ENCODE peak calls at places on chromosomes 12 and 14, in five cellular contexts. One of them, this sample, is unnamed.

GRCh38 chr12:48973992-48974673 is 2.6 kb upstream of the WNT10B start:
- DNase-seq in neuronal stem cell: no peak
- DNase-seq in bronchial epithelial cell: no peak
- DNase-seq in heart right ventricle: peak
- DNase-seq in body of pancreas: peak
- DNase-seq in this sample: no peak

GRCh38 chr14:52025310-52025709 is 36.0 kb downstream of the RTRAF start:
- DNase-seq in neuronal stem cell: no peak
- DNase-seq in bronchial epithelial cell: peak
- DNase-seq in heart right ventricle: no peak
- DNase-seq in body of pancreas: no peak
- DNase-seq in this sample: no peak

GRCh38 chr12:68641138-68641537 is 30.4 kb downstream of the RAP1B start:
- DNase-seq in neuronal stem cell: no peak
- DNase-seq in bronchial epithelial cell: no peak
- DNase-seq in heart right ventricle: no peak
- DNase-seq in body of pancreas: no peak
- DNase-seq in this sample: no peak

GRCh38 chr14:39266589-39266870 is 32.8 kb downstream of the MIA2 start:
- DNase-seq in neuronal stem cell: no peak
- DNase-seq in bronchial epithelial cell: no peak
- DNase-seq in heart right ventricle: peak
- DNase-seq in body of pancreas: peak
- DNase-seq in this sample: peak

GRCh38 chr12:109389146-109389545 is 41.4 kb downstream of the MYO1H start:
- DNase-seq in neuronal stem cell: no peak
- DNase-seq in bronchial epithelial cell: no peak
- DNase-seq in heart right ventricle: no peak
- DNase-seq in body of pancreas: no peak
- DNase-seq in this sample: no peak

GRCh38 chr12:34396861-34397590 is 374.7 kb downstream of the ALG10 start:
- DNase-seq in neuronal stem cell: no peak
- DNase-seq in bronchial epithelial cell: no peak
- DNase-seq in heart right ventricle: peak
- DNase-seq in body of pancreas: peak
- DNase-seq in this sample: no peak

GRCh38 chr12:89320735-89321134 is 31.6 kb downstream of the DUSP6 start:
- DNase-seq in neuronal stem cell: no peak
- DNase-seq in bronchial epithelial cell: no peak
- DNase-seq in heart right ventricle: no peak
- DNase-seq in body of pancreas: no peak
- DNase-seq in this sample: no peak

GRCh38 chr12:116160196-116160595 is 117.3 kb downstream of the MED13L start:
- DNase-seq in neuronal stem cell: no peak
- DNase-seq in bronchial epithelial cell: peak
- DNase-seq in heart right ventricle: no peak
- DNase-seq in body of pancreas: no peak
- DNase-seq in this sample: no peak

GRCh38 chr14:52663850-52664249 is 31.5 kb downstream of the ERO1A start:
- DNase-seq in neuronal stem cell: peak
- DNase-seq in bronchial epithelial cell: no peak
- DNase-seq in heart right ventricle: no peak
- DNase-seq in body of pancreas: no peak
- DNase-seq in this sample: no peak

GRCh38 chr14:104393199-104393897 is 186.2 kb upstream of the C14orf180 start:
- DNase-seq in neuronal stem cell: no peak
- DNase-seq in bronchial epithelial cell: no peak
- DNase-seq in heart right ventricle: peak
- DNase-seq in body of pancreas: no peak
- DNase-seq in this sample: no peak

GRCh38 chr14:101193845-101194355 is 290.4 kb upstream of the RTL1 start:
- DNase-seq in neuronal stem cell: no peak
- DNase-seq in bronchial epithelial cell: no peak
- DNase-seq in heart right ventricle: no peak
- DNase-seq in body of pancreas: no peak
- DNase-seq in this sample: no peak

GRCh38 chr14:90758959-90759358 is 57.3 kb downstream of the TTC7B start:
- DNase-seq in neuronal stem cell: no peak
- DNase-seq in bronchial epithelial cell: no peak
- DNase-seq in heart right ventricle: peak
- DNase-seq in body of pancreas: peak
- DNase-seq in this sample: no peak

GRCh38 chr12:78759387-78759786 is 105.2 kb upstream of the SYT1 start:
- DNase-seq in neuronal stem cell: no peak
- DNase-seq in bronchial epithelial cell: peak
- DNase-seq in heart right ventricle: no peak
- DNase-seq in body of pancreas: no peak
- DNase-seq in this sample: no peak

GRCh38 chr12:13536219-13536910 is 339.8 kb downstream of the EMP1 start:
- DNase-seq in neuronal stem cell: no peak
- DNase-seq in bronchial epithelial cell: no peak
- DNase-seq in heart right ventricle: no peak
- DNase-seq in body of pancreas: no peak
- DNase-seq in this sample: no peak

GRCh38 chr12:93991882-93992415 is 156.4 kb upstream of the PLXNC1 start:
- DNase-seq in neuronal stem cell: no peak
- DNase-seq in bronchial epithelial cell: no peak
- DNase-seq in heart right ventricle: no peak
- DNase-seq in body of pancreas: no peak
- DNase-seq in this sample: no peak

GRCh38 chr14:61479746-61480502 is 158.5 kb downstream of the PRKCH start:
- DNase-seq in neuronal stem cell: no peak
- DNase-seq in bronchial epithelial cell: peak
- DNase-seq in heart right ventricle: no peak
- DNase-seq in body of pancreas: no peak
- DNase-seq in this sample: no peak

GRCh38 chr14:104343690-104344640 is 205.6 kb downstream of the KIF26A start:
- DNase-seq in neuronal stem cell: no peak
- DNase-seq in bronchial epithelial cell: no peak
- DNase-seq in heart right ventricle: no peak
- DNase-seq in body of pancreas: no peak
- DNase-seq in this sample: no peak

GRCh38 chr14:62745496-62745895 is 299.8 kb downstream of the KCNH5 start:
- DNase-seq in neuronal stem cell: no peak
- DNase-seq in bronchial epithelial cell: peak
- DNase-seq in heart right ventricle: no peak
- DNase-seq in body of pancreas: no peak
- DNase-seq in this sample: no peak

GRCh38 chr12:124577986-124578385 is 10.6 kb upstream of the NCOR2 start:
- DNase-seq in neuronal stem cell: no peak
- DNase-seq in bronchial epithelial cell: peak
- DNase-seq in heart right ventricle: no peak
- DNase-seq in body of pancreas: no peak
- DNase-seq in this sample: no peak

DNA sequence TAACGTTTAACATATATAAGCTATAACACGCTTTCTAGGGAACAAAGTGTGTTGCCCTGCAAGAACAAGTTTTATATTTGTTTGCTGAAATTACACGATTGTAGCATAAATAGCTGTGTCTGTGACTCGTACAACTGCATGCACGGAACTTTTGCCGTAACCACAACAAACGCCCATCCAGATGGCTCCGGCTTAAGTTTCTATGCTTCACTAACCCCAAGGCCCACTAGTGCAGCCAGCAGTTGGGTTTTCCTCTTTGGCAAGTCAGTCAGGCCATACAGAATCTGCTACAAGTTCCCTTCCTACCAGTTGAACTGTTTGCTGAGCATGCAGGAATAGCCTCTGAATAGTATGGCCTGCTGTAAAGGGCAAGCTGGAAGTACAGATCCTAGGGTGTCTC is 12.1 kb downstream of the CSRP2 start:
- DNase-seq in neuronal stem cell: peak
- DNase-seq in bronchial epithelial cell: no peak
- DNase-seq in heart right ventricle: no peak
- DNase-seq in body of pancreas: no peak
- DNase-seq in this sample: no peak
- H3K4me3 ChIP-seq in neuronal stem cell: no peak
- H3K4me3 ChIP-seq in bronchial epithelial cell: no peak
- H3K4me3 ChIP-seq in heart right ventricle: no peak
- H3K4me3 ChIP-seq in body of pancreas: no peak
- H3K4me3 ChIP-seq in this sample: no peak

GRCh38 chr12:6954316-6954710 is 3.2 kb downstream of the PTPN6 start:
- DNase-seq in neuronal stem cell: no peak
- DNase-seq in bronchial epithelial cell: no peak
- DNase-seq in heart right ventricle: no peak
- DNase-seq in body of pancreas: no peak
- DNase-seq in this sample: no peak
- H3K4me3 ChIP-seq in neuronal stem cell: no peak
- H3K4me3 ChIP-seq in bronchial epithelial cell: no peak
- H3K4me3 ChIP-seq in heart right ventricle: peak
- H3K4me3 ChIP-seq in body of pancreas: no peak
- H3K4me3 ChIP-seq in this sample: no peak

DNA sequence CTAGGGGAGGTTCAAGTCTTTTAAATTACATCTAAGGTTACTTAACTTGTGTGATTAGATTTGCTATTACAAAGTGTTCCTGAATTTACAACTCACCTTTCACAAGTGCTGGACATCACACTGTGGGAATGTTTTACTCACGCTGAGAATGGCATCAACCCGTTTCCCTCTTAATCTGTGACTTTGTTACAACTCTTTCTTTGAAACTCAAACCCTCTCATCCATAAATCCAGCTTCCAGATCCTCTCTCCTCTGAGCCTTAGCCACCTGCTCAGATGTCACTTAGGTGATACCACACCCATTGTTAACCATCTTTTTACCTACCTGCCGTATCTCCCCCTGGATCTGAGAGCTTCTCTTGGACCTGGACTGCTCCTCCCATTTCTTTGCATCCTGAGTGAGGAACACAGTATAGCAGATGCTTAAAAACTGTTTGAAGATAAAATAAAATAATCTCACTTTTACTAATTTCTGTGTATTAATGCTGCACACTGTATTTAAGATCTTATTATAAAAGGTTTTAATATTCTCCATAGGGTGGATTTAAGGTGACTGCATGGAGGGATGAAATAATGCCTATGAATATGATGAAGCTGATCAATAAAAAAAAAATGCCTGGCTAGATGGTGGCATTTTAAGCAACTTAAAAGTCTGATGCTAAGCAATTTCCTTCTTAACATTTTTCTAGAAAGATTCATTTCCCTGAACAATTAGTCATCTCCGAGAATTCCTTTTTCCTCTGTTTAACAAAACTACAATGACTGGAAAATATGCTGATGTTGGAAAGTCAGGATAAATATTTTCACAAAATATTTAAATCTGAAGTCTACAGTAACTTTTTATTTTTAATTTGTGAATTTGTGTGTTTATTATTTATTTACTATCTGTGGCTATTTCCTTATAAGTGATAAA is 39.1 kb upstream of the NAP1L1 start:
- DNase-seq in neuronal stem cell: no peak
- DNase-seq in bronchial epithelial cell: peak
- DNase-seq in heart right ventricle: no peak
- DNase-seq in body of pancreas: no peak
- DNase-seq in this sample: no peak
- H3K4me3 ChIP-seq in neuronal stem cell: no peak
- H3K4me3 ChIP-seq in bronchial epithelial cell: no peak
- H3K4me3 ChIP-seq in heart right ventricle: no peak
- H3K4me3 ChIP-seq in body of pancreas: no peak
- H3K4me3 ChIP-seq in this sample: no peak

GRCh38 chr12:111035578-111036301 is 115.4 kb upstream of the MYL2 start:
- DNase-seq in neuronal stem cell: peak
- DNase-seq in bronchial epithelial cell: no peak
- DNase-seq in heart right ventricle: no peak
- DNase-seq in body of pancreas: no peak
- DNase-seq in this sample: no peak
- H3K4me3 ChIP-seq in neuronal stem cell: peak
- H3K4me3 ChIP-seq in bronchial epithelial cell: peak
- H3K4me3 ChIP-seq in heart right ventricle: no peak
- H3K4me3 ChIP-seq in body of pancreas: no peak
- H3K4me3 ChIP-seq in this sample: no peak

GRCh38 chr14:21191261-21191808 is 35.5 kb upstream of the OR5AU1 start:
- DNase-seq in neuronal stem cell: no peak
- DNase-seq in bronchial epithelial cell: no peak
- DNase-seq in heart right ventricle: no peak
- DNase-seq in body of pancreas: no peak
- DNase-seq in this sample: no peak
- H3K4me3 ChIP-seq in neuronal stem cell: no peak
- H3K4me3 ChIP-seq in bronchial epithelial cell: no peak
- H3K4me3 ChIP-seq in heart right ventricle: peak
- H3K4me3 ChIP-seq in body of pancreas: no peak
- H3K4me3 ChIP-seq in this sample: peak

DNA sequence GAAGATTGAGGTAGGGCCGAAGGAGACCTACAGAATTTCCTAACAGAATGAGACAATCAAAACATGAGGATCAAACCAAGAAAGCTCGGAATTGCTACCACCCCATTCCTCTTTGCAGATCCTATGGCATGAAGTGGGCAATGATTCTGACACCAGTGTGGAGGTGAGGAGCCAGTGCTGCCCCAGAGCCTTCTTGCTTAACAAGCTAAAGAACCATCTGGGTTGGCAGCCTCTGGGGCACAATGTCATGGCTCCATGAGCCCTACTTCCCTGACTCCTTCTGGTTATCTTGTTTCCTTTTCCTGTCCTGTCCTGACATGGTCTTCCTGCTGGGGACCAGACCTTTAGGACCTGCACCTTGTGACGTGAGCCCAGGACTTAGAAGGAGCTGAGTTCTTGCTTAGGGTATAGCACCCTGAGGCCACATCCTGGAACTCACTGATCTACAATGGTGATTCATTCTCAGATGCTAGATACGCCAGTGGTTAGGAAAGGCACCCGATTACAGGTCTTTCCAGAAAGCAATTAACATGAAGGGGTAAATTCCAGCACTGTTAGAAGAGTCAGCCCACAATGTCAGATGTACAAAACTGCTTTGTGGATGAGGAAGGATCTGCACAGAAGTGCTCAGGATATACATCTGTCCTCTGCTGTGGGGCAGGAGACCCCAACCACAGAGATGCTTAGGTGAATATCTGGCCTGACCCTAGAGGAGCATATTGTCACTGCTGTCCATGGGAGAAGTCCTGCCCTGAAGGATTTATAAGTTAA is 324.2 kb downstream of the ZFP36L1 start:
- DNase-seq in neuronal stem cell: no peak
- DNase-seq in bronchial epithelial cell: peak
- DNase-seq in heart right ventricle: no peak
- DNase-seq in body of pancreas: no peak
- DNase-seq in this sample: no peak
- H3K4me3 ChIP-seq in neuronal stem cell: no peak
- H3K4me3 ChIP-seq in bronchial epithelial cell: no peak
- H3K4me3 ChIP-seq in heart right ventricle: no peak
- H3K4me3 ChIP-seq in body of pancreas: no peak
- H3K4me3 ChIP-seq in this sample: no peak

DNA sequence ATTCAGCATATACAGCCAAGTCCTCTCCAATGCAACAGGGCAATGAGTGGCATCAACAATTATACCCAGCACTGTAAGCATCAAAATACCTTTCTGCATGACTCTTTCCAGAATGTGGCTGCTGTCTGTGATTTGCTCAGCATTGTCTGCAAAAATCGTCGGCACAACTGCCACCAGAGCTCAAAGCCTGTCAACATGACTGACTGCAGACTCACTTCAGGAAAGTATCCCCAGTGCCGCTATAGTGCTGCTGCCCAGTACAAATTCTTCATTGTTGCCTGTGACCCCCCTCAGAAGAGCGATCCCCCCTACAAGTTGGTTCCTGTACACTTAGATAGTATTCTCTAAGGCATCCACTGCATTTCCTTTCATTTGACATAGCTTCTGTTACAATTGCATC is 737 bp downstream of the RNASE6 start:
- DNase-seq in neuronal stem cell: no peak
- DNase-seq in bronchial epithelial cell: no peak
- DNase-seq in heart right ventricle: no peak
- DNase-seq in body of pancreas: no peak
- DNase-seq in this sample: no peak
- H3K4me3 ChIP-seq in neuronal stem cell: no peak
- H3K4me3 ChIP-seq in bronchial epithelial cell: no peak
- H3K4me3 ChIP-seq in heart right ventricle: peak
- H3K4me3 ChIP-seq in body of pancreas: no peak
- H3K4me3 ChIP-seq in this sample: peak

This sample was measured in esophagus squamous epithelium.